ENCODE peak calls at places on chromosome 5, in nine cellular contexts. X is BJ; J is heart right ventricle; B is fibroblast of lung; W is psoas muscle; M is CD4-positive, CD25-positive, alpha-beta regulatory T cell; L is uterus; T is endothelial cell of umbilical vein; K is aorta. Y is an unnamed sample.

GRCh38 chr5:15835514-15835913 is 335.5 kb downstream of the FBXL7 start:
- DNase-seq in K (no peak), T (no peak), X (no peak), B (no peak), W (no peak), L (no peak), J (no peak), M (no peak), Y (no peak)

GRCh38 chr5:137199966-137200365 is 299.2 kb downstream of the SPOCK1 start:
- DNase-seq in W (no peak), T (no peak), M (no peak), B (no peak), X (peak; percentile 48), L (no peak), J (no peak), K (no peak), Y (no peak)

GRCh38 chr5:68883441-68883840 is 210.4 kb upstream of the SLC30A5 start:
- DNase-seq in L (no peak), X (no peak), B (no peak), T (no peak), M (no peak), K (no peak), J (no peak), W (no peak), Y (no peak)

GRCh38 chr5:153256-153655 is 38.0 kb upstream of the LRRC14B start:
- DNase-seq in B (peak; percentile 40), T (no peak), M (no peak), J (no peak), L (no peak), K (no peak), X (no peak), W (no peak), Y (no peak)

GRCh38 chr5:158874343-158874742 is 225.4 kb downstream of the EBF1 start:
- DNase-seq in L (no peak), W (no peak), M (no peak), J (no peak), B (no peak), T (no peak), K (no peak), X (no peak), Y (no peak)

GRCh38 chr5:116575635-116576042 is 1.0 kb upstream of the SEMA6A start:
- DNase-seq in L (no peak), M (no peak), J (peak; percentile 16), B (no peak), X (no peak), K (peak; percentile 78), W (no peak), T (peak; percentile 48), Y (no peak)

GRCh38 chr5:57320552-57320951 is 146.7 kb downstream of the GPBP1 start:
- DNase-seq in L (no peak), J (no peak), K (no peak), X (no peak), W (no peak), M (no peak), T (no peak), B (no peak), Y (no peak)

GRCh38 chr5:119353686-119354366 is 2.0 kb upstream of the TNFAIP8 start:
- DNase-seq in L (no peak), J (no peak), B (no peak), K (no peak), M (no peak), X (no peak), T (no peak), W (no peak), Y (no peak)

GRCh38 chr5:66443462-66444130 is 152.6 kb upstream of the MAST4 start:
- DNase-seq in J (no peak), M (no peak), L (no peak), K (no peak), T (peak; percentile 69), B (peak; percentile 10), W (no peak), X (no peak), Y (no peak)

GRCh38 chr5:132489871-132490483 is 596 bp downstream of the IRF1 start:
- DNase-seq in X (no peak), K (peak; percentile 87), T (peak; percentile 46), B (peak; percentile 45), L (peak; percentile 71), M (peak; percentile 53), W (peak; percentile 78), J (peak; percentile 68), Y (no peak)

DNA sequence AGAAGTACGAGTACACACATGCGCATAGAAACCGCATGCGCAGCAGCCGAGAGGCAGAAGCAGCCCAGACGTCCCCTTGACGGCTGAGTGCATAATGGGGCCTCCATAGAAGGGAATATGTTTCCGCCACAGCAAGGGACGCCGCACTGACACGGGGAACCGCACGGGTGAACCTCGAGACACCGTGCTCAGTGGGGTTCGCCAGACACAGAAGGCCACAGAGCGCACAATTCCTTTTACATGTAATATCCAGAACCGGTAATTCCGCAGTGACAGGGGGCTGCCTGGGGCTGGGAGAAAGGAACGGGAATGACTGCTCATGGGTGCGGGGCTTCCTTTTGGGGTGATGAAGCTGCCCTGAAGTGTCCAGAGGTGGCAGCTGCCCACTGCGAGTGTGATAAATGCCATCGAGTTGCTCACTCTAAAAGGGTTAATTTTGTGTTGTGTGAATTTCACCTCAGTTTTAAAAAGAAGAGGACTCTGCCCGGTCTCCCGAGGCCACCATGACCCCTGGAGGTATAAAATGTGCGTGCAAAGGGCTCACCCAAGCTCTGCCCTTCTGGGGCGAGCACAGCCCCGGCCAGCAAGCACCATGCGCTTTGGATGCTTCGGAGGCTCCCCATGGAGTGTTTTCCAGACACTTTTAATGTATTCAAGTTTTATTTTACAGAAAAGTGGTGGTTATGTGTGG is 29.7 kb downstream of the MRPL36 start:
- DNase-seq in K (peak; percentile 59), T (no peak), B (no peak), M (no peak), X (no peak), L (no peak), W (no peak), J (no peak), Y (no peak)
- H3K27me3 ChIP-seq in K (no peaks in the 10 kb centered on the region), T (no peaks in the 10 kb centered on the region), B (no peaks in the 10 kb centered on the region), M (no peaks in the 10 kb centered on the region), X (peaks cover 8% of the 10 kb centered on the region), L (no peaks in the 10 kb centered on the region), W (peaks cover 31% of the 10 kb centered on the region), J (no peaks in the 10 kb centered on the region), Y (no peaks in the 10 kb centered on the region)

GRCh38 chr5:175378444-175379028 is 65.4 kb downstream of the DRD1 start:
- DNase-seq in W (no peak), X (no peak), J (no peak), M (no peak), L (no peak), B (peak; percentile 61), T (no peak), K (no peak), Y (no peak)
- H3K4me3 ChIP-seq in W (no peak overlapping the region), X (no peak overlapping the region), J (no peak overlapping the region), M (no peak overlapping the region), L (no peak overlapping the region), B (no peak overlapping the region), T (no peak overlapping the region), K (no peak overlapping the region), Y (no peak overlapping the region)

GRCh38 chr5:103703617-103704016 is 141.0 kb upstream of the NUDT12 start:
- DNase-seq in L (no peak), K (no peak), X (no peak), W (no peak), B (no peak), J (no peak), M (no peak), T (no peak), Y (no peak)
- H3K27me3 ChIP-seq in L (no peaks in the 10 kb centered on the region), K (no peaks in the 10 kb centered on the region), X (no peaks in the 10 kb centered on the region), W (no peaks in the 10 kb centered on the region), B (no peaks in the 10 kb centered on the region), J (no peaks in the 10 kb centered on the region), M (no peaks in the 10 kb centered on the region), T (no peaks in the 10 kb centered on the region), Y (no peaks in the 10 kb centered on the region)

DNA sequence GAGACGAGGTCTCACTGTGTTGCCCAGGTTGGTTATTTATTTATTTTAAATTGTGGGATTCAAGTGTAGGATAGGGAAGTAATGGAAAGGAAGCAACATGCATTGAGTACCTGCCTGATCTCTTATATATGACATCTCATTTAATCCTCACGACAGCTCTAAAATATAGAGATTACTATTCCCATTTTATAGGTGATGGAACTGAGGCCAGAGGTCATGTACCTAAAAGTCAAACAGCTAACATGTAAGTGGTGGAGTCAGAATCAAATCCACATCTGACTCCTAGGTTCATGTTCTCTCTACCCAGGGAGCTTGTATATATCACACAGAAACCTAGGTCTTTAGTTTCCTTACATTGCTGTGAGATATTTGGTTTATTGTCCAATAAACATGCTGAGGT is 26.1 kb upstream of the MATR3 start:
- DNase-seq in W (no peak), J (no peak), X (no peak), B (no peak), M (no peak), T (no peak), K (no peak), L (no peak), Y (no peak)
- H3K4me3 ChIP-seq in W (no peak overlapping the region), J (no peak overlapping the region), X (no peak overlapping the region), B (no peak overlapping the region), M (no peak overlapping the region), T (no peak overlapping the region), K (no peak overlapping the region), L (no peak overlapping the region), Y (no peak overlapping the region)

GRCh38 chr5:135029468-135030122 is 4.4 kb downstream of the PITX1 start:
- DNase-seq in W (no peak), L (no peak), K (no peak), J (no peak), T (no peak), M (no peak), B (peak; percentile 14), X (no peak), Y (no peak)

GRCh38 chr5:135028791-135029467 is 5.1 kb downstream of the PITX1 start:
- DNase-seq in W (peak; percentile 59), J (no peak), T (no peak), X (no peak), L (no peak), B (no peak), M (no peak), K (no peak), Y (no peak)

GRCh38 chr5:135026645-135027317 is 7.2 kb downstream of the PITX1 start:
- DNase-seq in J (no peak), B (no peak), K (peak; percentile 34), X (no peak), W (peak; percentile 51), L (no peak), T (no peak), M (no peak), Y (no peak)

GRCh38 chr5:135027318-135027698 is 6.7 kb downstream of the PITX1 start:
- DNase-seq in W (peak; percentile 28), B (no peak), L (no peak), M (no peak), X (no peak), K (no peak), T (no peak), J (no peak), Y (no peak)

DNA sequence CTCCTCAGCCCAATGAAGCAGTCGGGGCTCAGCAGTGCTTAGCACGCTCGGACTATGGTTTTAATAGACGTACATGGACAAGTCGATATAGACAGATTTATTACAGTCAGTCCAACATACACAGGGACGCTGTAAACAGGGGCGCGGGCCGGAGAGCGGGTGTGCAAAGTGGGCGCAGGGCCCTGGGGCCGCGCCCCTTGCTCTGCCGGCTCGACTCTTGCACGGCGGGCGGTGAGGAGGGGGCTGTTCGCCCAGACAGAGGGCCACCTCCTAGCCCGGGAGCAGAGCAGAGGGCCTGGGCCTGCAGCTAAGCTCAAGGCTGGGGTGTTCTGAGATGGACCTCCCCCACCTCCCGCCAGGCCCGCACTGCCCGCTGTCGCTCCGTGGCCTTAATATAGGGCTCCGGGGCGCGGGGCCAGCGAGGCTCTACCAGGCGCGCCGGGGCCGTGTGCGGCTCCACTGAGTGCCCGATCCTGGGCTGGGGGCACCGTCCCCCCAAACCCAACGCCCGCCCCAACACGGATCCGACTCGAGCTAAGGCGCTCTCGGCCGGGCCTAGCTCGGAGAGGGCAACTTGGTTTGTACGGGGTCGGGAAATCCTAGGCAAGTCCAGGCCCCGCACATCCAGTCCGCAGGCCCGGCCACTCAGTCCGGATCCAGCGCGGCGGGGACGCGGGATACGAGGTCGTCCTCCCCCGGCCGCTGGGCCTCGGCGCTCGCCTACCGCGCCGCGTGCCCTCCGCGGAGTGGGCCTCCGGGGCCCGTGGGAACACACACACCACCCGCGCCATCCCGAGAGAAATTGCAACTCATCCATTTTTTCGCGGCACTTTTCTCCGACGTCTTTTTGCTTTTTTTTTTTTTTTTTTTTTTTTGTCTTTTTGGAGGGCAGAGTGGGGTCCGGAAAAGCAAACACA is 6.1 kb downstream of the PITX1 start:
- DNase-seq in J (no peak), T (no peak), W (peak; percentile 45), X (no peak), K (no peak), L (no peak), M (no peak), B (no peak), Y (no peak)
- H3K27me3 ChIP-seq in J (peaks cover 88% of the 10 kb centered on the region), T (peaks cover 69% of the 10 kb centered on the region), W (peaks cover 39% of the 10 kb centered on the region), X (no peaks in the 10 kb centered on the region), K (no peaks in the 10 kb centered on the region), L (peaks cover 26% of the 10 kb centered on the region), M (peaks cover 17% of the 10 kb centered on the region), B (peaks cover 39% of the 10 kb centered on the region), Y (peaks cover 41% of the 10 kb centered on the region)